ENCODE peak calls at places on chromosomes 3 and 15, in five cellular contexts. E, X, W, O and I are unnamed samples.

GRCh38 chr15:66999601-67000000 is 65.8 kb upstream of the SMAD3 start:
- DNase-seq in E (no peak), X (no peak), W (no peak), O (no peak), I (no peak)

GRCh38 chr3:128316456-128316855 is 150.2 kb downstream of the DNAJB8 start:
- DNase-seq in E (peak), X (no peak), W (peak), O (no peak), I (no peak)

GRCh38 chr3:177665122-177665808 is 468.0 kb upstream of the TBL1XR1 start:
- DNase-seq in E (no peak), X (no peak), W (no peak), O (no peak), I (no peak)

GRCh38 chr3:113498221-113499005 is 16.5 kb downstream of the SPICE1 start:
- DNase-seq in E (no peak), X (no peak), W (no peak), O (peak), I (no peak)

GRCh38 chr15:88634449-88634848 is 4.4 kb upstream of the ISG20 start:
- DNase-seq in E (no peak), X (no peak), W (no peak), O (no peak), I (no peak)

GRCh38 chr15:82139823-82140268 is 94.0 kb upstream of the MEX3B start:
- DNase-seq in E (no peak), X (peak), W (no peak), O (peak), I (no peak)

GRCh38 chr15:81155375-81156218 is 21.5 kb downstream of the CFAP161 start:
- DNase-seq in E (no peak), X (peak), W (no peak), O (peak), I (peak)

GRCh38 chr3:184742676-184743135 is 30.8 kb upstream of the MAGEF1 start:
- DNase-seq in E (peak), X (no peak), W (no peak), O (no peak), I (no peak)

GRCh38 chr15:95016511-95017219 is 785.3 kb downstream of the MCTP2 start:
- DNase-seq in E (no peak), X (no peak), W (no peak), O (no peak), I (no peak)

GRCh38 chr3:119184808-119185690 is 11.7 kb downstream of the UPK1B start:
- DNase-seq in E (no peak), X (no peak), W (no peak), O (peak), I (peak)

GRCh38 chr15:45790325-45790943 is 155.6 kb downstream of the SQOR start:
- DNase-seq in E (peak), X (peak), W (peak), O (peak), I (peak)

GRCh38 chr3:35446896-35447295 is 192.4 kb upstream of the ARPP21 start:
- DNase-seq in E (no peak), X (no peak), W (no peak), O (no peak), I (no peak)

GRCh38 chr15:71747128-71748083 is 62.9 kb upstream of the NR2E3 start:
- DNase-seq in E (no peak), X (no peak), W (peak), O (peak), I (peak)

GRCh38 chr3:72336821-72337479 is 511.3 kb downstream of the SHQ1 start:
- DNase-seq in E (peak), X (no peak), W (peak), O (peak), I (peak)

GRCh38 chr3:176967525-176967924 is 229.8 kb downstream of the TBL1XR1 start:
- DNase-seq in E (no peak), X (no peak), W (no peak), O (peak), I (no peak)

GRCh38 chr3:156586905-156587766 is 32.2 kb upstream of the SSR3 start:
- DNase-seq in E (no peak), X (peak), W (no peak), O (no peak), I (no peak)

GRCh38 chr15:101276501-101277037 is 716 bp downstream of the SELENOS start:
- DNase-seq in E (no peak), X (peak), W (no peak), O (peak), I (peak)

GRCh38 chr3:187131981-187132380 is 7.3 kb downstream of the RPL39L start:
- DNase-seq in E (no peak), X (no peak), W (no peak), O (peak), I (no peak)

GRCh38 chr15:74322558-74323180 is 44.8 kb downstream of the CYP11A1 start:
- DNase-seq in E (peak), X (peak), W (peak), O (peak), I (peak)

GRCh38 chr3:127095774-127096173 is 97.2 kb upstream of the PRR23E start:
- DNase-seq in E (no peak), X (no peak), W (no peak), O (no peak), I (no peak)

GRCh38 chr15:62792960-62793758 is 249.4 kb upstream of the TPM1 start:
- DNase-seq in E (no peak), X (no peak), W (no peak), O (no peak), I (no peak)

GRCh38 chr15:80403712-80404056 is 498 bp upstream of the ARNT2 start:
- DNase-seq in E (no peak), X (no peak), W (no peak), O (no peak), I (peak)

DNA sequence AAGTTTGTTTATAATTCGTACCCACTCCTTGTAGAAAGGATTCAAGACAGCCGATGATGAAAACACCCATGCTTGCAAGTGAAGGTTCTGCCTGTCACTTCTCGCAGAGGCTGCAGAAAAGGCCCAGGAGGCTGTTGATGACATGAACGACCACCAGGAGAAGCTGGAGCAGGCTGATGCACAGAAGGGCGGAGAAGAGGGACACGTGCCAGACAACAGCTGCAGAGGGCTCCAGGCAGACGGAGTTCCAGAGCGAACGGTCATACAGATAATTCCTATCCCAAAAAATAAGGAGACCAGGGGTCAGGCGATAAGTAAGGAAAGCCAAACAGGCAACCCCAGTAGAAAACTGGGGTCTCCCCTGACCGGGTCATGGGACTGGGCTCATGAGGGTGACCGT is 5.7 kb upstream of the DYNLT2B start:
- DNase-seq in E (no peak), X (no peak), W (no peak), O (no peak), I (no peak)
- TF ChIP-seq CTCF in E (no peak), X (no peak), W (no peak), O (peak), I (no peak)

GRCh38 chr15:92519709-92520108 is 126.0 kb downstream of the ST8SIA2 start:
- DNase-seq in E (no peak), X (no peak), W (no peak), O (no peak), I (no peak)

GRCh38 chr15:92523176-92523575 is 129.5 kb downstream of the ST8SIA2 start:
- DNase-seq in E (no peak), X (no peak), W (no peak), O (no peak), I (no peak)

GRCh38 chr15:92520914-92521623 is 127.4 kb downstream of the ST8SIA2 start:
- DNase-seq in E (no peak), X (no peak), W (no peak), O (no peak), I (no peak)

GRCh38 chr15:92524161-92524560 is 130.5 kb downstream of the ST8SIA2 start:
- DNase-seq in E (no peak), X (no peak), W (no peak), O (no peak), I (no peak)

DNA sequence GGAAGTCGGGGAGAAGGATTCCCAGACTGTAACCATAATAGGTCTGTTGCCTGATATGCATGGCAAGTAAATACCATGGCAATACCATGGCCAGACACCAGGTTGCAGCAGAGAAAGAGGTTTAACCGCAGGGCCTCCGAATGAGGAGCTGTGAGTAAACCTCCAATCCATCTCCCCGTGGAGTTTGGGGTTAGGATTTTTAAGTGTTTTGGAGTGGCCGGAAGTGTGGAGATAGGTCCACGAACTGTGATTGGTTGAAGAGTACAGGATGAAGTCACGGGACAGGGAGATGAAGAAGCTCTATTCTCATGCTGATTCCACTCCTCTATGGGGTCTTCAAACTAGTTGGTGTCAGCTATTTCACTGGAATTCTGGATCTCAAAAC is 127.9 kb downstream of the ST8SIA2 start:
- DNase-seq in E (peak), X (peak), W (peak), O (peak), I (peak)
- TF ChIP-seq CTCF in E (peak), X (peak), W (peak), O (peak), I (peak)

DNA sequence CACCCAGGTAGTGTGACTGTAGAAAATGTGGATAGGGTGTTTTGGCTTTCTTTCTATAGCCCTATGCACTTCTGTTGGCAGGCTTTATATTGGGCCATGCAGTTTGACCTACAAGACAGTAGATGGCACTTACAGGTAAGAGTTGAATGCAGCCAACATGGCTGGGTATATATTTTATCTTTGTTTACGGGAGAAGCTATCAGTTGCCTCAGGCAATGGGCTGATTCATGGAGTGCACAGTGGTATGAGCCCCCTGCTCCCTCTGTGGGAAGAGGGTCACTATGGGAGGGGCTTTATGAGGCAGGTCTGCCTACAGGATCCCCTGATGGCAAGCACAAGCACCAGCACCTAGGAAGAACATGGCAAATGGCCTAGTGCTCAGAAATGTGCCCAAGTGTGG is 301.2 kb upstream of the CDIN1 start:
- DNase-seq in E (no peak), X (no peak), W (no peak), O (peak), I (no peak)
- TF ChIP-seq CTCF in E (no peak), X (peak), W (no peak), O (peak), I (no peak)

GRCh38 chr15:57463360-57463759 is 87.1 kb downstream of the CGNL1 start:
- DNase-seq in E (no peak), X (no peak), W (no peak), O (no peak), I (no peak)

GRCh38 chr15:57461541-57461940 is 85.2 kb downstream of the CGNL1 start:
- DNase-seq in E (no peak), X (no peak), W (no peak), O (no peak), I (no peak)

GRCh38 chr15:57464480-57464879 is 88.2 kb downstream of the CGNL1 start:
- DNase-seq in E (no peak), X (no peak), W (no peak), O (no peak), I (no peak)

GRCh38 chr15:57460208-57460816 is 84.0 kb downstream of the CGNL1 start:
- DNase-seq in E (no peak), X (no peak), W (no peak), O (no peak), I (no peak)

GRCh38 chr15:57462391-57462790 is 86.1 kb downstream of the CGNL1 start:
- DNase-seq in E (no peak), X (no peak), W (no peak), O (no peak), I (no peak)
- TF ChIP-seq CTCF in E (no peak), X (peak), W (no peak), O (no peak), I (no peak)

GRCh38 chr3:138068579-138069174 is 46.7 kb downstream of the DZIP1L start:
- DNase-seq in E (peak), X (peak), W (peak), O (peak), I (peak)
- TF ChIP-seq CTCF in E (peak), X (peak), W (peak), O (peak), I (peak)

GRCh38 chr3:10706156-10707088 is 109.6 kb upstream of the SLC6A11 start:
- DNase-seq in E (no peak), X (peak), W (no peak), O (no peak), I (no peak)
- TF ChIP-seq CTCF in E (no peak), X (peak), W (no peak), O (peak), I (no peak)